ENCODE peak calls at places on chromosomes 5 and 9, in ten cellular contexts. X is kidney glomerular epithelial cell; V is glutamatergic neuron; P is AG08396; I is effector CD4-positive, alpha-beta T cell; Z is activated CD4-positive, CD25-positive, alpha-beta regulatory T cell treated with anti-CD3 and anti-CD28 coated beads, Interleukin-2, amount 50 U/mL, for 72 hours; F is HT-29; G is substantia nigra; H is stimulated activated naive CD4-positive, alpha-beta T cell treated with Interleukin-2 at 50 U/mL for 16 hours; N is frontal cortex. E is an unnamed sample.

GRCh38 chr5:120942551-120942950 is 478.5 kb downstream of the PRR16 start:
- DNase-seq in X (no peak), V (no peak), P (no peak), I (no peak), Z (no peak), F (no peak), G (no peak), H (no peak), N (no peak), E (peak)

GRCh38 chr5:175357995-175358394 is 86.0 kb downstream of the DRD1 start:
- DNase-seq in X (no peak), V (no peak), P (no peak), I (no peak), Z (no peak), F (no peak), G (no peak), H (no peak), N (no peak), E (no peak)

GRCh38 chr5:172453206-172453985 is 929 bp downstream of the SH3PXD2B start:
- DNase-seq in X (peak), V (peak), P (peak), I (no peak), Z (no peak), F (no peak), G (peak), H (no peak), N (no peak), E (peak)

GRCh38 chr5:95778713-95779426 is 43.7 kb downstream of the GLRX start:
- DNase-seq in X (no peak), V (no peak), P (no peak), I (no peak), Z (no peak), F (no peak), G (no peak), H (no peak), N (no peak), E (no peak)

GRCh38 chr5:59813761-59814562 is 79.6 kb downstream of the PDE4D start:
- DNase-seq in X (peak), V (peak), P (peak), I (no peak), Z (no peak), F (peak), G (no peak), H (no peak), N (no peak), E (peak)

GRCh38 chr9:135895202-135895848 is 12.0 kb downstream of the CAMSAP1 start:
- DNase-seq in X (no peak), V (no peak), P (no peak), I (no peak), Z (no peak), F (no peak), G (no peak), H (no peak), N (no peak), E (no peak)

GRCh38 chr5:34691326-34691725 is 35.2 kb downstream of the RAI14 start:
- DNase-seq in X (peak), V (no peak), P (no peak), I (no peak), Z (no peak), F (no peak), G (no peak), H (no peak), N (no peak), E (no peak)

GRCh38 chr9:76537150-76537646 is 78.2 kb downstream of the GCNT1 start:
- DNase-seq in X (no peak), V (no peak), P (no peak), I (no peak), Z (no peak), F (no peak), G (peak), H (no peak), N (no peak), E (no peak)

GRCh38 chr5:132268698-132269551 is 11.4 kb downstream of the PDLIM4 start:
- DNase-seq in X (peak), V (peak), P (peak), I (no peak), Z (no peak), F (no peak), G (no peak), H (no peak), N (no peak), E (no peak)

GRCh38 chr9:93184439-93185221 is 691 bp downstream of the WNK2 start:
- DNase-seq in X (no peak), V (peak), P (peak), I (no peak), Z (no peak), F (no peak), G (no peak), H (peak), N (peak), E (no peak)

GRCh38 chr5:25345240-25345771 is 700.5 kb upstream of the CDH10 start:
- DNase-seq in X (no peak), V (no peak), P (no peak), I (no peak), Z (no peak), F (no peak), G (no peak), H (no peak), N (no peak), E (no peak)

GRCh38 chr5:1244976-1245375 is 19.8 kb downstream of the SLC6A18 start:
- DNase-seq in X (no peak), V (no peak), P (no peak), I (no peak), Z (no peak), F (peak), G (no peak), H (no peak), N (peak), E (no peak)

GRCh38 chr9:99693888-99694287 is 127.8 kb upstream of the NR4A3 start:
- DNase-seq in X (no peak), V (no peak), P (no peak), I (no peak), Z (no peak), F (no peak), G (no peak), H (no peak), N (no peak), E (no peak)

GRCh38 chr5:121692163-121692562 is 159.5 kb upstream of the FTMT start:
- DNase-seq in X (no peak), V (no peak), P (no peak), I (no peak), Z (no peak), F (no peak), G (no peak), H (no peak), N (no peak), E (no peak)

GRCh38 chr9:98007251-98007928 is 24.2 kb downstream of the ANP32B start:
- DNase-seq in X (no peak), V (no peak), P (no peak), I (no peak), Z (no peak), F (no peak), G (no peak), H (no peak), N (no peak), E (no peak)

GRCh38 chr5:10984021-10984420 is 223.0 kb upstream of the DAP start:
- DNase-seq in X (no peak), V (no peak), P (no peak), I (no peak), Z (no peak), F (no peak), G (no peak), H (no peak), N (no peak), E (no peak)

GRCh38 chr5:14920121-14920520 is 48.5 kb upstream of the ANKH start:
- DNase-seq in X (no peak), V (no peak), P (no peak), I (no peak), Z (no peak), F (no peak), G (no peak), H (no peak), N (no peak), E (no peak)

GRCh38 chr9:105067895-105068580 is 140.1 kb upstream of the ABCA1 start:
- DNase-seq in X (peak), V (no peak), P (no peak), I (no peak), Z (no peak), F (no peak), G (no peak), H (no peak), N (no peak), E (peak)

GRCh38 chr5:96463106-96463505 is 30.1 kb upstream of the PCSK1 start:
- DNase-seq in X (no peak), V (no peak), P (no peak), I (no peak), Z (no peak), F (no peak), G (no peak), H (no peak), N (no peak), E (peak)

GRCh38 chr5:143828710-143829109 is 16.7 kb downstream of the HMHB1 start:
- DNase-seq in X (no peak), V (no peak), P (no peak), I (no peak), Z (no peak), F (no peak), G (no peak), H (no peak), N (no peak), E (no peak)

E was measured in skeletal muscle cell.